ENCODE peak calls at places on chromosomes 12 and 14, in four cellular contexts. One of them, this sample, is unnamed.
A peak's percentile ranks its signal among the peaks of the same experiment; 100 is the strongest.

GRCh38 chr12:30753761-30754382 is 879 bp downstream of the CAPRIN2 start:
- DNase-seq in keratinocyte: no peak
- DNase-seq in iPS-NIHi11: no peak
- DNase-seq in activated effector memory CD4-positive, alpha-beta T cell treated with anti-CD3 and anti-CD28 coated beads, Interleukin-2, amount 50 U/mL, for 16 hours: no peak
- DNase-seq in this sample: no peak

GRCh38 chr12:38137287-38137686 is 179.3 kb upstream of the ALG10B start:
- DNase-seq in keratinocyte: no peak
- DNase-seq in activated effector memory CD4-positive, alpha-beta T cell treated with anti-CD3 and anti-CD28 coated beads, Interleukin-2, amount 50 U/mL, for 16 hours: no peak
- DNase-seq in iPS-NIHi11: no peak
- DNase-seq in this sample: no peak

GRCh38 chr14:75339059-75339458 is 60.4 kb downstream of the FOS start:
- DNase-seq in keratinocyte: no peak
- DNase-seq in iPS-NIHi11: no peak
- DNase-seq in activated effector memory CD4-positive, alpha-beta T cell treated with anti-CD3 and anti-CD28 coated beads, Interleukin-2, amount 50 U/mL, for 16 hours: no peak
- DNase-seq in this sample: no peak

GRCh38 chr12:121816925-121817647 is 13.3 kb downstream of the SETD1B start:
- DNase-seq in keratinocyte: no peak
- DNase-seq in activated effector memory CD4-positive, alpha-beta T cell treated with anti-CD3 and anti-CD28 coated beads, Interleukin-2, amount 50 U/mL, for 16 hours: no peak
- DNase-seq in iPS-NIHi11: no peak
- DNase-seq in this sample: no peak

GRCh38 chr12:13463189-13463588 is 266.7 kb downstream of the EMP1 start:
- DNase-seq in keratinocyte: no peak
- DNase-seq in activated effector memory CD4-positive, alpha-beta T cell treated with anti-CD3 and anti-CD28 coated beads, Interleukin-2, amount 50 U/mL, for 16 hours: no peak
- DNase-seq in iPS-NIHi11: no peak
- DNase-seq in this sample: no peak

GRCh38 chr14:100656996-100657395 is 69.7 kb upstream of the DLK1 start:
- DNase-seq in activated effector memory CD4-positive, alpha-beta T cell treated with anti-CD3 and anti-CD28 coated beads, Interleukin-2, amount 50 U/mL, for 16 hours: no peak
- DNase-seq in iPS-NIHi11: no peak
- DNase-seq in keratinocyte: no peak
- DNase-seq in this sample: no peak

GRCh38 chr14:39446131-39446744 is 14.0 kb upstream of the FBXO33 start:
- DNase-seq in activated effector memory CD4-positive, alpha-beta T cell treated with anti-CD3 and anti-CD28 coated beads, Interleukin-2, amount 50 U/mL, for 16 hours: no peak
- DNase-seq in keratinocyte: no peak
- DNase-seq in iPS-NIHi11: no peak
- DNase-seq in this sample: no peak

GRCh38 chr12:6082613-6083012 is 41.9 kb downstream of the VWF start:
- DNase-seq in activated effector memory CD4-positive, alpha-beta T cell treated with anti-CD3 and anti-CD28 coated beads, Interleukin-2, amount 50 U/mL, for 16 hours: no peak
- DNase-seq in keratinocyte: no peak
- DNase-seq in iPS-NIHi11: no peak
- DNase-seq in this sample: no peak

GRCh38 chr14:59187802-59188460 is 536 bp upstream of the DAAM1 start:
- DNase-seq in keratinocyte: no peak
- DNase-seq in activated effector memory CD4-positive, alpha-beta T cell treated with anti-CD3 and anti-CD28 coated beads, Interleukin-2, amount 50 U/mL, for 16 hours: peak; percentile 76
- DNase-seq in iPS-NIHi11: peak; percentile 8
- DNase-seq in this sample: peak; percentile 88

GRCh38 chr12:116015525-116015924 is 262.0 kb downstream of the MED13L start:
- DNase-seq in activated effector memory CD4-positive, alpha-beta T cell treated with anti-CD3 and anti-CD28 coated beads, Interleukin-2, amount 50 U/mL, for 16 hours: no peak
- DNase-seq in iPS-NIHi11: peak; percentile 20
- DNase-seq in keratinocyte: no peak
- DNase-seq in this sample: no peak

GRCh38 chr12:72271741-72272661 is at the start of gene TRHDE:
- DNase-seq in iPS-NIHi11: peak; percentile 80
- DNase-seq in activated effector memory CD4-positive, alpha-beta T cell treated with anti-CD3 and anti-CD28 coated beads, Interleukin-2, amount 50 U/mL, for 16 hours: no peak
- DNase-seq in keratinocyte: no peak
- DNase-seq in this sample: peak; percentile 74

GRCh38 chr14:43872222-43872621 is 634.9 kb downstream of the FSCB start:
- DNase-seq in keratinocyte: no peak
- DNase-seq in iPS-NIHi11: no peak
- DNase-seq in activated effector memory CD4-positive, alpha-beta T cell treated with anti-CD3 and anti-CD28 coated beads, Interleukin-2, amount 50 U/mL, for 16 hours: no peak
- DNase-seq in this sample: no peak

GRCh38 chr14:93994919-93995682 is 2.0 kb upstream of the CCDC197 start:
- DNase-seq in keratinocyte: peak; percentile 50
- DNase-seq in iPS-NIHi11: peak; percentile 55
- DNase-seq in activated effector memory CD4-positive, alpha-beta T cell treated with anti-CD3 and anti-CD28 coated beads, Interleukin-2, amount 50 U/mL, for 16 hours: peak; percentile 88
- DNase-seq in this sample: no peak

GRCh38 chr14:91911474-91912032 is 35.9 kb downstream of the FBLN5 start:
- DNase-seq in activated effector memory CD4-positive, alpha-beta T cell treated with anti-CD3 and anti-CD28 coated beads, Interleukin-2, amount 50 U/mL, for 16 hours: peak; percentile 67
- DNase-seq in iPS-NIHi11: peak; percentile 77
- DNase-seq in keratinocyte: no peak
- DNase-seq in this sample: no peak

GRCh38 chr12:49058366-49059062 is 2.1 kb downstream of the KMT2D start:
- DNase-seq in iPS-NIHi11: no peak
- DNase-seq in activated effector memory CD4-positive, alpha-beta T cell treated with anti-CD3 and anti-CD28 coated beads, Interleukin-2, amount 50 U/mL, for 16 hours: no peak
- DNase-seq in keratinocyte: no peak
- DNase-seq in this sample: no peak